ENCODE peak calls at places on chromosomes 16 and 17, in six cellular contexts. One of them, this sample, is unnamed.

GRCh38 chr16:72612718-72613117 is 435.2 kb downstream of the ZFHX3 start:
- DNase-seq in OCI-LY7: no peak
- DNase-seq in neural progenitor cell: no peak
- DNase-seq in SK-N-SH: no peak
- DNase-seq in hepatocyte: no peak
- DNase-seq in GM23248: no peak
- DNase-seq in this sample: no peak

GRCh38 chr17:67280279-67280678 is 35.3 kb upstream of the HELZ start:
- DNase-seq in OCI-LY7: no peak
- DNase-seq in SK-N-SH: no peak
- DNase-seq in neural progenitor cell: no peak
- DNase-seq in hepatocyte: peak; percentile 18
- DNase-seq in GM23248: no peak
- DNase-seq in this sample: no peak

GRCh38 chr17:42077770-42078169 is 20.5 kb downstream of the ZNF385C start:
- DNase-seq in GM23248: no peak
- DNase-seq in OCI-LY7: no peak
- DNase-seq in SK-N-SH: no peak
- DNase-seq in neural progenitor cell: no peak
- DNase-seq in hepatocyte: no peak
- DNase-seq in this sample: no peak

GRCh38 chr16:51592013-51592501 is 441.0 kb upstream of the SALL1 start:
- DNase-seq in SK-N-SH: no peak
- DNase-seq in GM23248: no peak
- DNase-seq in hepatocyte: peak; percentile 22
- DNase-seq in neural progenitor cell: peak; percentile 46
- DNase-seq in OCI-LY7: no peak
- DNase-seq in this sample: no peak

GRCh38 chr17:80487511-80487910 is 11.1 kb upstream of the NPTX1 start:
- DNase-seq in hepatocyte: no peak
- DNase-seq in GM23248: no peak
- DNase-seq in OCI-LY7: no peak
- DNase-seq in SK-N-SH: no peak
- DNase-seq in neural progenitor cell: no peak
- DNase-seq in this sample: no peak

GRCh38 chr16:75620326-75621169 is 2.5 kb downstream of the ADAT1 start:
- DNase-seq in SK-N-SH: no peak
- DNase-seq in OCI-LY7: no peak
- DNase-seq in hepatocyte: no peak
- DNase-seq in neural progenitor cell: no peak
- DNase-seq in GM23248: no peak
- DNase-seq in this sample: no peak

GRCh38 chr17:44084131-44084538 is 13.6 kb downstream of the G6PC3 start:
- DNase-seq in GM23248: peak; percentile 47
- DNase-seq in neural progenitor cell: peak; percentile 64
- DNase-seq in OCI-LY7: peak; percentile 19
- DNase-seq in SK-N-SH: peak; percentile 78
- DNase-seq in hepatocyte: no peak
- DNase-seq in this sample: no peak

GRCh38 chr17:64126918-64127317 is 3.0 kb downstream of the ERN1 start:
- DNase-seq in SK-N-SH: no peak
- DNase-seq in OCI-LY7: no peak
- DNase-seq in hepatocyte: no peak
- DNase-seq in GM23248: peak; percentile 86
- DNase-seq in neural progenitor cell: no peak
- DNase-seq in this sample: no peak

GRCh38 chr17:21119247-21119944 is 7.4 kb upstream of the DHRS7B start:
- DNase-seq in SK-N-SH: peak; percentile 71
- DNase-seq in OCI-LY7: peak; percentile 81
- DNase-seq in hepatocyte: peak; percentile 72
- DNase-seq in GM23248: peak; percentile 77
- DNase-seq in neural progenitor cell: peak; percentile 73
- DNase-seq in this sample: peak; percentile 74

GRCh38 chr16:79599837-79600635 is 501 bp downstream of the MAF start:
- DNase-seq in SK-N-SH: peak; percentile 80
- DNase-seq in OCI-LY7: peak; percentile 31
- DNase-seq in GM23248: peak; percentile 55
- DNase-seq in hepatocyte: peak; percentile 82
- DNase-seq in neural progenitor cell: peak; percentile 91
- DNase-seq in this sample: no peak

GRCh38 chr16:79598341-79599181 is 2.0 kb downstream of the MAF start:
- DNase-seq in OCI-LY7: no peak
- DNase-seq in neural progenitor cell: peak; percentile 87
- DNase-seq in SK-N-SH: peak; percentile 83
- DNase-seq in GM23248: peak; percentile 12
- DNase-seq in hepatocyte: peak; percentile 68
- DNase-seq in this sample: no peak

GRCh38 chr16:79600636-79601091 is at the start of gene MAF:
- DNase-seq in GM23248: peak; percentile 68
- DNase-seq in OCI-LY7: peak; percentile 16
- DNase-seq in hepatocyte: peak; percentile 98
- DNase-seq in neural progenitor cell: peak; percentile 95
- DNase-seq in SK-N-SH: peak; percentile 69
- DNase-seq in this sample: no peak

GRCh38 chr16:79597775-79598174 is 2.8 kb downstream of the MAF start:
- DNase-seq in OCI-LY7: no peak
- DNase-seq in GM23248: no peak
- DNase-seq in SK-N-SH: no peak
- DNase-seq in neural progenitor cell: no peak
- DNase-seq in hepatocyte: no peak
- DNase-seq in this sample: no peak

GRCh38 chr16:79599256-79599836 is 1.2 kb downstream of the MAF start:
- DNase-seq in SK-N-SH: peak; percentile 66
- DNase-seq in GM23248: peak; percentile 20
- DNase-seq in OCI-LY7: no peak
- DNase-seq in neural progenitor cell: peak; percentile 74
- DNase-seq in hepatocyte: peak; percentile 37
- DNase-seq in this sample: no peak
- TF ChIP-seq EZH2phosphoT487 in SK-N-SH: no peak
- TF ChIP-seq EZH2phosphoT487 in GM23248: peak; percentile 59
- TF ChIP-seq EZH2phosphoT487 in OCI-LY7: no peak
- TF ChIP-seq EZH2phosphoT487 in neural progenitor cell: no peak
- TF ChIP-seq EZH2phosphoT487 in hepatocyte: no peak
- TF ChIP-seq EZH2phosphoT487 in this sample: no peak

GRCh38 chr16:66603537-66604375 is 748 bp upstream of the CMTM3 start:
- DNase-seq in hepatocyte: peak; percentile 85
- DNase-seq in SK-N-SH: peak; percentile 76
- DNase-seq in GM23248: peak; percentile 64
- DNase-seq in OCI-LY7: peak; percentile 75
- DNase-seq in neural progenitor cell: peak; percentile 87
- DNase-seq in this sample: no peak
- TF ChIP-seq EZH2phosphoT487 in hepatocyte: no peak
- TF ChIP-seq EZH2phosphoT487 in SK-N-SH: no peak
- TF ChIP-seq EZH2phosphoT487 in GM23248: no peak
- TF ChIP-seq EZH2phosphoT487 in OCI-LY7: no peak
- TF ChIP-seq EZH2phosphoT487 in neural progenitor cell: no peak
- TF ChIP-seq EZH2phosphoT487 in this sample: no peak

GRCh38 chr17:20066253-20066652 is 57.1 kb downstream of the SPECC1 start:
- DNase-seq in GM23248: peak; percentile 86
- DNase-seq in neural progenitor cell: no peak
- DNase-seq in SK-N-SH: no peak
- DNase-seq in OCI-LY7: no peak
- DNase-seq in hepatocyte: peak; percentile 23
- DNase-seq in this sample: no peak
- TF ChIP-seq EZH2phosphoT487 in GM23248: no peak
- TF ChIP-seq EZH2phosphoT487 in neural progenitor cell: no peak
- TF ChIP-seq EZH2phosphoT487 in SK-N-SH: no peak
- TF ChIP-seq EZH2phosphoT487 in OCI-LY7: no peak
- TF ChIP-seq EZH2phosphoT487 in hepatocyte: no peak
- TF ChIP-seq EZH2phosphoT487 in this sample: no peak

GRCh38 chr16:80656731-80657150 is 115.9 kb downstream of the DYNLRB2 start:
- DNase-seq in SK-N-SH: no peak
- DNase-seq in neural progenitor cell: peak; percentile 32
- DNase-seq in GM23248: peak; percentile 4
- DNase-seq in hepatocyte: peak; percentile 19
- DNase-seq in OCI-LY7: no peak
- DNase-seq in this sample: no peak
- TF ChIP-seq EZH2phosphoT487 in SK-N-SH: no peak
- TF ChIP-seq EZH2phosphoT487 in neural progenitor cell: no peak
- TF ChIP-seq EZH2phosphoT487 in GM23248: no peak
- TF ChIP-seq EZH2phosphoT487 in hepatocyte: no peak
- TF ChIP-seq EZH2phosphoT487 in OCI-LY7: no peak
- TF ChIP-seq EZH2phosphoT487 in this sample: no peak

GRCh38 chr17:17143501-17143900 is 62.6 kb downstream of the PLD6 start:
- DNase-seq in SK-N-SH: no peak
- DNase-seq in GM23248: no peak
- DNase-seq in neural progenitor cell: no peak
- DNase-seq in hepatocyte: no peak
- DNase-seq in OCI-LY7: no peak
- DNase-seq in this sample: no peak

GRCh38 chr17:17142556-17142955 is 63.6 kb downstream of the PLD6 start:
- DNase-seq in neural progenitor cell: no peak
- DNase-seq in hepatocyte: no peak
- DNase-seq in OCI-LY7: no peak
- DNase-seq in GM23248: no peak
- DNase-seq in SK-N-SH: no peak
- DNase-seq in this sample: no peak

GRCh38 chr17:17140590-17140980 is 65.5 kb downstream of the PLD6 start:
- DNase-seq in neural progenitor cell: no peak
- DNase-seq in OCI-LY7: no peak
- DNase-seq in GM23248: peak; percentile 83
- DNase-seq in SK-N-SH: no peak
- DNase-seq in hepatocyte: no peak
- DNase-seq in this sample: no peak

GRCh38 chr17:17141279-17141678 is 64.9 kb downstream of the PLD6 start:
- DNase-seq in GM23248: no peak
- DNase-seq in neural progenitor cell: peak; percentile 18
- DNase-seq in SK-N-SH: no peak
- DNase-seq in OCI-LY7: no peak
- DNase-seq in hepatocyte: no peak
- DNase-seq in this sample: no peak

GRCh38 chr17:17141860-17142552 is 64.1 kb downstream of the PLD6 start:
- DNase-seq in OCI-LY7: peak; percentile 48
- DNase-seq in SK-N-SH: peak; percentile 84
- DNase-seq in GM23248: peak; percentile 71
- DNase-seq in hepatocyte: peak; percentile 47
- DNase-seq in neural progenitor cell: peak; percentile 78
- DNase-seq in this sample: no peak
- TF ChIP-seq EZH2phosphoT487 in OCI-LY7: no peak
- TF ChIP-seq EZH2phosphoT487 in SK-N-SH: no peak
- TF ChIP-seq EZH2phosphoT487 in GM23248: no peak
- TF ChIP-seq EZH2phosphoT487 in hepatocyte: no peak
- TF ChIP-seq EZH2phosphoT487 in neural progenitor cell: no peak
- TF ChIP-seq EZH2phosphoT487 in this sample: no peak